ENCODE peak calls at places on chromosomes 13 and 19, in seven cellular contexts. One of them, this sample, is unnamed.

GRCh38 chr13:41746259-41746658 is 214.7 kb downstream of the VWA8 start:
- DNase-seq in AG04449: peak
- DNase-seq in astrocyte of the cerebellum: peak
- DNase-seq in fibroblast of lung: peak
- DNase-seq in AG04450: peak
- DNase-seq in astrocyte of the spinal cord: peak
- DNase-seq in A549: no peak
- DNase-seq in this sample: no peak

GRCh38 chr13:41847216-41847615 is 113.7 kb downstream of the VWA8 start:
- DNase-seq in AG04449: no peak
- DNase-seq in astrocyte of the cerebellum: no peak
- DNase-seq in fibroblast of lung: no peak
- DNase-seq in AG04450: no peak
- DNase-seq in astrocyte of the spinal cord: no peak
- DNase-seq in A549: no peak
- DNase-seq in this sample: no peak

GRCh38 chr13:40064154-40064713 is 408.8 kb downstream of the COG6 start:
- DNase-seq in AG04449: no peak
- DNase-seq in astrocyte of the cerebellum: no peak
- DNase-seq in fibroblast of lung: no peak
- DNase-seq in AG04450: no peak
- DNase-seq in astrocyte of the spinal cord: no peak
- DNase-seq in A549: no peak
- DNase-seq in this sample: no peak

GRCh38 chr13:46648166-46648607 is 95.2 kb downstream of the LRCH1 start:
- DNase-seq in AG04449: no peak
- DNase-seq in astrocyte of the cerebellum: no peak
- DNase-seq in fibroblast of lung: no peak
- DNase-seq in AG04450: no peak
- DNase-seq in astrocyte of the spinal cord: no peak
- DNase-seq in A549: no peak
- DNase-seq in this sample: no peak

GRCh38 chr19:41701401-41702075 is 6.9 kb upstream of the CEACAM5 start:
- DNase-seq in AG04449: no peak
- DNase-seq in astrocyte of the cerebellum: no peak
- DNase-seq in fibroblast of lung: no peak
- DNase-seq in AG04450: no peak
- DNase-seq in astrocyte of the spinal cord: no peak
- DNase-seq in A549: peak
- DNase-seq in this sample: no peak

GRCh38 chr19:48043675-48044258 is at the start of gene CABP5:
- DNase-seq in AG04449: no peak
- DNase-seq in astrocyte of the cerebellum: no peak
- DNase-seq in fibroblast of lung: no peak
- DNase-seq in AG04450: no peak
- DNase-seq in astrocyte of the spinal cord: no peak
- DNase-seq in A549: no peak
- DNase-seq in this sample: no peak

GRCh38 chr13:72507394-72508199 is 219.8 kb downstream of the MZT1 start:
- DNase-seq in AG04449: no peak
- DNase-seq in astrocyte of the cerebellum: no peak
- DNase-seq in fibroblast of lung: peak
- DNase-seq in AG04450: no peak
- DNase-seq in astrocyte of the spinal cord: no peak
- DNase-seq in A549: no peak
- DNase-seq in this sample: no peak

GRCh38 chr13:37918116-37919100 is 48.8 kb upstream of the TRPC4 start:
- DNase-seq in AG04449: no peak
- DNase-seq in astrocyte of the cerebellum: peak
- DNase-seq in fibroblast of lung: no peak
- DNase-seq in AG04450: no peak
- DNase-seq in astrocyte of the spinal cord: no peak
- DNase-seq in A549: no peak
- DNase-seq in this sample: no peak

GRCh38 chr13:95059306-95059705 is 241.9 kb downstream of the ABCC4 start:
- DNase-seq in AG04449: no peak
- DNase-seq in astrocyte of the cerebellum: no peak
- DNase-seq in fibroblast of lung: no peak
- DNase-seq in AG04450: no peak
- DNase-seq in astrocyte of the spinal cord: no peak
- DNase-seq in A549: no peak
- DNase-seq in this sample: no peak

GRCh38 chr19:54188224-54188871 is 1.0 kb downstream of the MBOAT7 start:
- DNase-seq in AG04449: no peak
- DNase-seq in astrocyte of the cerebellum: no peak
- DNase-seq in fibroblast of lung: peak
- DNase-seq in AG04450: no peak
- DNase-seq in astrocyte of the spinal cord: peak
- DNase-seq in A549: no peak
- DNase-seq in this sample: no peak

GRCh38 chr13:30569901-30570576 is 47.7 kb upstream of the USPL1 start:
- DNase-seq in AG04449: peak
- DNase-seq in astrocyte of the cerebellum: peak
- DNase-seq in fibroblast of lung: peak
- DNase-seq in AG04450: peak
- DNase-seq in astrocyte of the spinal cord: peak
- DNase-seq in A549: peak
- DNase-seq in this sample: peak

GRCh38 chr13:22017226-22017625 is 346.4 kb downstream of the FGF9 start:
- DNase-seq in AG04449: no peak
- DNase-seq in astrocyte of the cerebellum: no peak
- DNase-seq in fibroblast of lung: no peak
- DNase-seq in AG04450: no peak
- DNase-seq in astrocyte of the spinal cord: no peak
- DNase-seq in A549: no peak
- DNase-seq in this sample: no peak

GRCh38 chr19:13234518-13234917 is 84.3 kb downstream of the IER2 start:
- DNase-seq in AG04449: no peak
- DNase-seq in astrocyte of the cerebellum: no peak
- DNase-seq in fibroblast of lung: peak
- DNase-seq in AG04450: no peak
- DNase-seq in astrocyte of the spinal cord: peak
- DNase-seq in A549: peak
- DNase-seq in this sample: no peak

GRCh38 chr13:66657165-66657895 is 572.8 kb downstream of the PCDH9 start:
- DNase-seq in AG04449: peak
- DNase-seq in astrocyte of the cerebellum: peak
- DNase-seq in fibroblast of lung: peak
- DNase-seq in AG04450: peak
- DNase-seq in astrocyte of the spinal cord: peak
- DNase-seq in A549: peak
- DNase-seq in this sample: peak

GRCh38 chr19:47598407-47599349 is 10.3 kb upstream of the BICRA start:
- DNase-seq in AG04449: peak
- DNase-seq in astrocyte of the cerebellum: peak
- DNase-seq in fibroblast of lung: peak
- DNase-seq in AG04450: peak
- DNase-seq in astrocyte of the spinal cord: peak
- DNase-seq in A549: peak
- DNase-seq in this sample: peak

GRCh38 chr19:42193706-42194105 is 23.8 kb downstream of the DEDD2 start:
- DNase-seq in AG04449: no peak
- DNase-seq in astrocyte of the cerebellum: no peak
- DNase-seq in fibroblast of lung: peak
- DNase-seq in AG04450: no peak
- DNase-seq in astrocyte of the spinal cord: no peak
- DNase-seq in A549: no peak
- DNase-seq in this sample: no peak

GRCh38 chr13:40503966-40504591 is 162.4 kb downstream of the FOXO1 start:
- DNase-seq in AG04449: peak
- DNase-seq in astrocyte of the cerebellum: peak
- DNase-seq in fibroblast of lung: peak
- DNase-seq in AG04450: no peak
- DNase-seq in astrocyte of the spinal cord: peak
- DNase-seq in A549: peak
- DNase-seq in this sample: no peak

GRCh38 chr19:56223481-56223880 is 21.4 kb downstream of the ZSCAN5C start:
- DNase-seq in AG04449: no peak
- DNase-seq in astrocyte of the cerebellum: no peak
- DNase-seq in fibroblast of lung: no peak
- DNase-seq in AG04450: no peak
- DNase-seq in astrocyte of the spinal cord: no peak
- DNase-seq in A549: no peak
- DNase-seq in this sample: no peak

GRCh38 chr19:12137541-12137940 is 2.6 kb downstream of the ZNF20 start:
- DNase-seq in AG04449: no peak
- DNase-seq in astrocyte of the cerebellum: no peak
- DNase-seq in fibroblast of lung: no peak
- DNase-seq in AG04450: no peak
- DNase-seq in astrocyte of the spinal cord: no peak
- DNase-seq in A549: no peak
- DNase-seq in this sample: no peak

GRCh38 chr19:58568731-58569130 is 4.4 kb downstream of the MZF1 start:
- DNase-seq in AG04449: no peak
- DNase-seq in astrocyte of the cerebellum: no peak
- DNase-seq in fibroblast of lung: no peak
- DNase-seq in AG04450: no peak
- DNase-seq in astrocyte of the spinal cord: no peak
- DNase-seq in A549: no peak
- DNase-seq in this sample: no peak

GRCh38 chr19:1296078-1296477 is 10.4 kb downstream of the EFNA2 start:
- DNase-seq in AG04449: no peak
- DNase-seq in astrocyte of the cerebellum: no peak
- DNase-seq in fibroblast of lung: no peak
- DNase-seq in AG04450: no peak
- DNase-seq in astrocyte of the spinal cord: no peak
- DNase-seq in A549: no peak
- DNase-seq in this sample: no peak
- H3K4me3 ChIP-seq in AG04449: no peak
- H3K4me3 ChIP-seq in astrocyte of the cerebellum: no peak
- H3K4me3 ChIP-seq in fibroblast of lung: no peak
- H3K4me3 ChIP-seq in AG04450: no peak
- H3K4me3 ChIP-seq in astrocyte of the spinal cord: no peak
- H3K4me3 ChIP-seq in A549: no peak
- H3K4me3 ChIP-seq in this sample: no peak

GRCh38 chr19:43495082-43495481 is 9.5 kb downstream of the PHLDB3 start:
- DNase-seq in AG04449: no peak
- DNase-seq in astrocyte of the cerebellum: no peak
- DNase-seq in fibroblast of lung: no peak
- DNase-seq in AG04450: no peak
- DNase-seq in astrocyte of the spinal cord: no peak
- DNase-seq in A549: no peak
- DNase-seq in this sample: no peak

GRCh38 chr19:43499042-43499441 is 5.5 kb downstream of the PHLDB3 start:
- DNase-seq in AG04449: no peak
- DNase-seq in astrocyte of the cerebellum: no peak
- DNase-seq in fibroblast of lung: no peak
- DNase-seq in AG04450: no peak
- DNase-seq in astrocyte of the spinal cord: no peak
- DNase-seq in A549: no peak
- DNase-seq in this sample: no peak

GRCh38 chr19:43496960-43497359 is 7.6 kb downstream of the PHLDB3 start:
- DNase-seq in AG04449: no peak
- DNase-seq in astrocyte of the cerebellum: no peak
- DNase-seq in fibroblast of lung: no peak
- DNase-seq in AG04450: no peak
- DNase-seq in astrocyte of the spinal cord: no peak
- DNase-seq in A549: no peak
- DNase-seq in this sample: no peak

GRCh38 chr19:43501661-43502418 is 2.7 kb downstream of the PHLDB3 start:
- DNase-seq in AG04449: no peak
- DNase-seq in astrocyte of the cerebellum: no peak
- DNase-seq in fibroblast of lung: no peak
- DNase-seq in AG04450: no peak
- DNase-seq in astrocyte of the spinal cord: no peak
- DNase-seq in A549: no peak
- DNase-seq in this sample: no peak

GRCh38 chr19:43498233-43498830 is 6.2 kb downstream of the PHLDB3 start:
- DNase-seq in AG04449: no peak
- DNase-seq in astrocyte of the cerebellum: no peak
- DNase-seq in fibroblast of lung: no peak
- DNase-seq in AG04450: no peak
- DNase-seq in astrocyte of the spinal cord: no peak
- DNase-seq in A549: no peak
- DNase-seq in this sample: no peak
- TF ChIP-seq CTCF in AG04449: no peak
- TF ChIP-seq CTCF in astrocyte of the cerebellum: no peak
- TF ChIP-seq CTCF in fibroblast of lung: no peak
- TF ChIP-seq CTCF in AG04450: no peak
- TF ChIP-seq CTCF in astrocyte of the spinal cord: no peak
- TF ChIP-seq CTCF in A549: no peak
- TF ChIP-seq CTCF in this sample: no peak

DNA sequence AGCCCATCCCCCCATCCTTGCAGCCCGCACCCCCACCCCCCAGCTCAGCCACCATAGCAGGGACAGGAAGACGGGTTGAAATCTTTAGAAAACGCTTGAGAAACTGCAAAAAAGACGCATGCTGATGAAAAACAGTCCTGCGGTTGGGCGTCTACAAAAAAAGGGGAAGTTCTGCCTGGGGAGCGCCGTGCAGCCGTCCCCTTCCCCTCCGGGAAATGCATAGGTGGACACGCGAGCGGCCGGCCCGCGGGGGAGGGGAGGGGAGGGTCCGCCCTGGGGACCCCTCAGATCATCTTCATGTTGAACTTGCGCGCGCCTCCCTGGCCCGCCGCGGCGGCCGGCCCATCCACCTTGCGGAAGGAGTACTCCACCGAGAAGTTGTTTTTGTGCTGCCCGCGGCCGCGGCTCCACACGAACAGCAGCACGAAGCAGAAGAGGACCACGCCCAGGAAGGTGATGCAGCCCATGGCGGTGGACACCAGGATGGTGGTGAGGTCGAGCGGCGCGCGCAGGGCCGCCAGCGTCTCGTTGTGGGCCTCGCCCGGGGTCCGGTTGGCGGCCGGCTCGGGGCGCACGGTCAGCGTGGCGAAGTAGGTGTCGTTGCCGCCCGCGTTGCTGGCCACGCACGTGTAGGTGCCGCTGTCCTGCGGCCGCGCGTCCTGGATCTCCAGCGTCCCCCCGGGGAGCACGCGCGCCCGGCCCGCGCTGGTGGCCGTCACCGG is 7.9 kb upstream of the PEAK3 start:
- DNase-seq in AG04449: no peak
- DNase-seq in astrocyte of the cerebellum: no peak
- DNase-seq in fibroblast of lung: no peak
- DNase-seq in AG04450: no peak
- DNase-seq in astrocyte of the spinal cord: no peak
- DNase-seq in A549: no peak
- DNase-seq in this sample: no peak
- H3K4me3 ChIP-seq in AG04449: no peak
- H3K4me3 ChIP-seq in astrocyte of the cerebellum: no peak
- H3K4me3 ChIP-seq in fibroblast of lung: no peak
- H3K4me3 ChIP-seq in AG04450: peak
- H3K4me3 ChIP-seq in astrocyte of the spinal cord: no peak
- H3K4me3 ChIP-seq in A549: peak
- H3K4me3 ChIP-seq in this sample: no peak

DNA sequence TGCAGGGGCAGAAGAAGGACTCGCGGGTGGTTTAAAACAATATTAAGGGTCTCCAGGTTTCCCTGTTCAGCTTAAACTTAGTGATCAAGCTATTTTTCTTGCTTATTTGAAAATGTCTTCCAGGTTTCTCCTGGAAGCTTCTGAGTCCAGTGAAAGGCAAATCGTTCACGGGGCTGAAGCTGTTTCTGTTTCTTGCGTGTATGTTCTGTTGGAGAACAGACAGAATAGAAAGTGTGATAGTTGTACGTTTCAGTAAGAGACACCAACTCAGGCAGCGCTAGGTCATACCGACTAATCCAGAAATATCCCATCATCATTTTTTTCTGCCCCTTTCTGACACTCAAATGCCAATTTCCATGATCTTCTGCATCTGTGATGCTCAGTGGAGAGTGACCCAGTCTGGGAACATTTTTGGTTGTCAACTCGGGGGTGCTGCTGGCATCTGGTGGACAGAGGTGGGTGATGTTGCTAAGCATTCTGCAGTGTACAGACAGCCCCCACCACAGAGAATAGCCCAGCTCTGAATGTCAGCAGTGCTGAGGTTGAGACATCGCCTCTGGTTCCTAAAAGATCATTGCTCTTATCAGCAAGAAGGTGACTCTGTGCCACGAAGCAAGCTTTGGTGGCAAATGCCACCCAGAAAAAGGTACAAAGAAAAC is 4.3 kb downstream of the KLF2 start:
- DNase-seq in AG04449: no peak
- DNase-seq in astrocyte of the cerebellum: no peak
- DNase-seq in fibroblast of lung: no peak
- DNase-seq in AG04450: no peak
- DNase-seq in astrocyte of the spinal cord: peak
- DNase-seq in A549: no peak
- DNase-seq in this sample: no peak
- TF ChIP-seq CTCF in AG04449: peak
- TF ChIP-seq CTCF in astrocyte of the cerebellum: no peak
- TF ChIP-seq CTCF in fibroblast of lung: no peak
- TF ChIP-seq CTCF in AG04450: no peak
- TF ChIP-seq CTCF in astrocyte of the spinal cord: peak
- TF ChIP-seq CTCF in A549: no peak
- TF ChIP-seq CTCF in this sample: no peak